ENCODE peak calls at places on chromosome 12, in five cellular contexts. J, R, X, O and D are unnamed samples.

GRCh38 chr12:27319394-27319793 is 13.2 kb upstream of the BMAL2 start:
- DNase-seq in X (no peak), O (peak), R (no peak), J (no peak), D (peak)

GRCh38 chr12:114918535-114919233 is 234.7 kb upstream of the TBX3 start:
- DNase-seq in R (no peak), J (no peak), O (peak), X (no peak), D (peak)

GRCh38 chr12:95202691-95203476 is 14.4 kb downstream of the FGD6 start:
- DNase-seq in J (no peak), X (no peak), R (no peak), O (peak), D (peak)

GRCh38 chr12:67237231-67237630 is 31.9 kb upstream of the CAND1 start:
- DNase-seq in O (no peak), J (no peak), R (no peak), X (no peak), D (no peak)

GRCh38 chr12:39145175-39145999 is 240.0 kb upstream of the CPNE8 start:
- DNase-seq in R (no peak), X (peak), O (peak), J (peak), D (peak)

GRCh38 chr12:117603316-117604113 is 242.1 kb upstream of the NOS1 start:
- DNase-seq in O (no peak), R (no peak), J (no peak), X (no peak), D (no peak)

GRCh38 chr12:55707841-55708694 is at the start of gene ITGA7:
- DNase-seq in X (peak), O (no peak), J (no peak), R (peak), D (no peak)

GRCh38 chr12:116609715-116610114 is 50.5 kb downstream of the MAP1LC3B2 start:
- DNase-seq in J (no peak), R (no peak), O (no peak), X (no peak), D (no peak)

GRCh38 chr12:44689587-44689986 is 186.5 kb downstream of the NELL2 start:
- DNase-seq in X (no peak), O (no peak), R (no peak), J (no peak), D (no peak)

GRCh38 chr12:1724250-1724649 is 33.4 kb downstream of the ADIPOR2 start:
- DNase-seq in X (no peak), R (no peak), O (no peak), J (no peak), D (no peak)

GRCh38 chr12:92506460-92506859 is 196.3 kb upstream of the PLEKHG7 start:
- DNase-seq in J (no peak), O (no peak), R (no peak), X (no peak), D (peak)

GRCh38 chr12:88726806-88727722 is 146.8 kb upstream of the KITLG start:
- DNase-seq in R (no peak), X (no peak), J (no peak), O (peak), D (no peak)

GRCh38 chr12:132710062-132710421 is 600 bp upstream of the PGAM5 start:
- DNase-seq in J (no peak), X (no peak), O (no peak), R (no peak), D (no peak)

GRCh38 chr12:6345319-6346071 is 3.6 kb upstream of the TNFRSF1A start:
- DNase-seq in R (no peak), O (peak), X (no peak), J (peak), D (peak)

GRCh38 chr12:13196302-13196921 is at the start of gene EMP1:
- DNase-seq in O (peak), J (peak), R (peak), X (peak), D (peak)

GRCh38 chr12:108855284-108856169 is 1.9 kb downstream of the SSH1 start:
- DNase-seq in X (no peak), J (no peak), R (no peak), O (no peak), D (no peak)

GRCh38 chr12:118164798-118165486 is 29.0 kb downstream of the PEBP1 start:
- DNase-seq in O (peak), J (no peak), R (no peak), X (no peak), D (peak)

GRCh38 chr12:121214855-121215745 is 5.2 kb downstream of the P2RX4 start:
- DNase-seq in J (no peak), O (peak), X (no peak), R (no peak), D (peak)

GRCh38 chr12:105935106-105935505 is 203.6 kb downstream of the NUAK1 start:
- DNase-seq in X (no peak), R (no peak), O (no peak), J (no peak), D (peak)

GRCh38 chr12:14723763-14724162 is 27.4 kb upstream of the GUCY2C start:
- DNase-seq in O (peak), X (no peak), J (peak), R (peak), D (peak)
- TF ChIP-seq CTCF in O (peak), X (peak), J (peak), R (peak), D (no peak)

GRCh38 chr12:54544743-54545142 is 4.7 kb upstream of the PDE1B start:
- DNase-seq in X (no peak), R (no peak), J (no peak), O (no peak), D (no peak)

GRCh38 chr12:54546511-54546910 is 2.9 kb upstream of the PDE1B start:
- DNase-seq in R (no peak), O (no peak), J (no peak), X (no peak), D (no peak)

GRCh38 chr12:54555670-54556257 is 6.4 kb downstream of the PDE1B start:
- DNase-seq in O (no peak), J (no peak), R (no peak), X (no peak), D (no peak)

DNA sequence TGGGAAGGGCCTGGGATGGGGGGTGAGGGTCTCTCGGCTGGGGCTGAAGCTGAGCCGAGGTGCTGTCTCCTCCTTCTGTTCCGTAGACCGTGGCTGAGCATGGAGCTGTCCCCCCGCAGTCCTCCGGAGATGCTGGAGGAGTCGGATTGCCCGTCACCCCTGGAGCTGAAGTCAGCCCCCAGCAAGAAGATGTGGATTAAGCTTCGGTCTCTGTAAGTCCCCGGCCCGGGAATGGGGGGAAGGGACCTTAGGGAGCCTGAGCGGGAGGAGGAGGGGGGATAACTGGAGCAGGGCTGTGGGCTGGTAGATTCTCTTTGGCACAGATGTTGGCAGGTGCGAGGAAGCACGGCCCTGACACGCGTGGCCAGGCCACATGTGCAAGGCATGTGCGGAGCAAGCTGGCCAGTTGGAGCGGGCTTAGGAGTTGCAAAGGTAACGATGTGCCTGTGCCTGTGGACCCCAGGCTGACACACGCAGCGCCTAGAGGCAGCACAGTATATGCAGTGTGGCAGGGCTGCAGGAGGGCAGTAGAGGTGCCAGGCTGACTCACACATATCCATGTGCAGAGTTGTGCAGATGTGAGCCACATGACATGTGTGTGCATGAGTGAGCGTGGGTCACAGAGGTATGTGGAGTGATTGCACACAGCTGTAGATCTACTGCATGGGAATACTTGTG is 512 bp downstream of the PDE1B start:
- DNase-seq in R (peak), O (no peak), X (no peak), J (no peak), D (peak)
- TF ChIP-seq CTCF in R (no peak), O (no peak), X (no peak), J (no peak), D (no peak)

GRCh38 chr12:99249543-99249942 is 398.0 kb upstream of the GARIN6 start:
- DNase-seq in X (no peak), R (no peak), J (no peak), O (no peak), D (no peak)

GRCh38 chr12:99257672-99258071 is 389.9 kb upstream of the GARIN6 start:
- DNase-seq in J (no peak), O (no peak), X (no peak), R (no peak), D (no peak)

GRCh38 chr12:99250091-99250490 is 397.5 kb upstream of the GARIN6 start:
- DNase-seq in X (no peak), J (no peak), O (no peak), R (no peak), D (no peak)

DNA sequence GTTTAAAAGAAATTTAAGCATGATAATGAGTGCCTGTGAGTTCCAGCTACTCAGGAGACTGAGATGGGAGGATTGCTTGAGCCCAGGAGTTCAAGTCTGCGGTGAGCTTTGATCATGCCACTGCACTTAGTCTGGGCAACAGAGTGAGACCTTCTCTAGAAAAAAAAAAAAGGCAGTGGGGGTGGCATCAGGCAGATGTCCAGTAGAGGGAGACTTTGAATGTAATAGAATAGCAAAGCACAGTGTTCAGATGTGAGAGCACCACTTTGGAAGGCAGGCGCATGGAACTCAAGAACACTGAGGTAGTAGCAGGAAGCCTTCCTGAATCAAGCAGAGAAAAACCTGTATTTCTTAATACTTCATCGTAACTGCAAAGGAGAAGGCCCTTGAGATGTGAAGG is 394.5 kb upstream of the GARIN6 start:
- DNase-seq in O (no peak), X (no peak), J (no peak), R (no peak), D (peak)
- TF ChIP-seq CTCF in O (no peak), X (no peak), J (no peak), R (no peak), D (peak)

DNA sequence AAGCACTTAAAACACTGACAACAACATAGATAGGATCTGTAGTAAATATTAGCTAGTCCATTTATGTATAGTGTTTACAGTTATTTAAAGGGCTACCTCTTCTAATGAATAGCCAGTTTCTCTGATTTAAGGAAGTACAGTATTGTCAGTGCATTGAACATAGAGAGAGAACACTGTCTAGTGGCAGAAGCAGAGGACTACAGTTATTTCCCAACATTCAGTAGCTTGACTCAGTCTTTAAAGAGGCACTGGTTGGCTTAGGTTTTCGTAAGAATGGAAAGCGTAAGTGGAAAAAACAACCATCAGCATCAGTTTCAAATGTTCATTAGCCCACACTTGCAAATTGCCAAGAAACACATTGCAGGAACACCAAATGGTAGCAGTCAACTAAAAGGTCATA is 125.0 kb upstream of the HMGA2 start:
- DNase-seq in X (no peak), J (no peak), O (peak), R (no peak), D (peak)
- TF ChIP-seq CTCF in X (peak), J (no peak), O (peak), R (no peak), D (no peak)

DNA sequence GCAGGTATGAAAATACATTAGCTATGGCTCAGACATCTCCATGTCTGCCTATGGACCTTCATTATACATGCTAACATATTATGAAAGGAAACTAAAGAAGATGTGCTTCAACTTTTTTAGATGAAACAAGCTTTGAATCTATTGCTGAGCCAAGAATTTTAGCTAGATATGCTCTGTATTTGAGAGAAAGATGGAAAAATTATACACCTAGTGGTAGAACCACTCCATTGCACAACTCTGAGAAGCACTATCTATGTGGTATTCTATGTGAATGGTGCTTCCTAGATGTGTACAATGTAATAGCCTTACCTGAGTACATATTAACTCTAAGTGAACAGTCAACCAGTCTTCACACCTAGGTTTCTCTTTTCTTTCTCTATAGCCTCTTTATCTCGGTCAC is 17.3 kb downstream of the EPYC start:
- DNase-seq in J (no peak), X (no peak), O (no peak), R (no peak), D (no peak)
- TF ChIP-seq CTCF in J (no peak), X (peak), O (peak), R (no peak), D (peak)

GRCh38 chr12:30847259-30847658 is 79.3 kb upstream of the TSPAN11 start:
- DNase-seq in J (no peak), X (no peak), O (peak), R (no peak), D (peak)
- TF ChIP-seq CTCF in J (peak), X (peak), O (peak), R (peak), D (peak)

GRCh38 chr12:43676183-43676813 is 82.3 kb downstream of the PUS7L start:
- DNase-seq in J (no peak), X (no peak), O (no peak), R (no peak), D (peak)
- TF ChIP-seq CTCF in J (no peak), X (peak), O (peak), R (peak), D (peak)

GRCh38 chr12:127964717-127965116 is 302.3 kb upstream of the TMEM132C start:
- DNase-seq in J (no peak), R (no peak), O (peak), X (no peak), D (no peak)
- TF ChIP-seq CTCF in J (no peak), R (no peak), O (peak), X (no peak), D (no peak)

DNA sequence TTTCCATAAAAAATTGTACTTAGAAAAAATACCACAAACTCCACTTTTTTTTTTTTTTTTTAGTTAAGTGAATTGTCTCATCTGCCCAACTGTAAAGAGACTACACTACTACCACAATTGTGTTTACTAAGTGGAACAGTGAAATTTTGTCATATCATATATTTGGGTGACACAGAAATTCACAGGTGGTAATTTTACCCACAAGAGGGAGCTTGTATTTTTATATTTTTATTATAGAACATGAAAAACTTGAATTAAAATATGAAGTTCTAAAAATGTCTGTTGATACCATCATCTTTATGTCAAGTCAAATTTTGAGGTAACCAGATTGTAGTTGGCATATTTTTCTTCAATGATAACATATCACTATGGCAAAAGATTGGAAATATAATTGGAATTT is 329.4 kb upstream of the SOX5 start:
- DNase-seq in O (peak), J (no peak), X (no peak), R (no peak), D (no peak)
- TF ChIP-seq CTCF in O (peak), J (no peak), X (no peak), R (no peak), D (no peak)

GRCh38 chr12:72285861-72286260 is 13.7 kb downstream of the TRHDE start:
- DNase-seq in R (no peak), X (no peak), J (no peak), O (no peak), D (no peak)

GRCh38 chr12:72278894-72279293 is 6.7 kb downstream of the TRHDE start:
- DNase-seq in X (no peak), J (no peak), O (no peak), R (no peak), D (no peak)

GRCh38 chr12:72281145-72281544 is 9.0 kb downstream of the TRHDE start:
- DNase-seq in J (no peak), R (no peak), X (no peak), O (no peak), D (no peak)

GRCh38 chr12:72286526-72286925 is 14.4 kb downstream of the TRHDE start:
- DNase-seq in R (no peak), X (no peak), J (no peak), O (no peak), D (no peak)

GRCh38 chr12:72282721-72283120 is 10.6 kb downstream of the TRHDE start:
- DNase-seq in R (no peak), X (no peak), J (no peak), O (no peak), D (peak)
- TF ChIP-seq CTCF in R (no peak), X (peak), J (no peak), O (peak), D (peak)